ENCODE peak calls at places on chromosomes 1 and 21, in five cellular contexts. One of them, this sample, is unnamed.

GRCh38 chr1:167627865-167628641 is 2.0 kb upstream of the RCSD1 start:
- DNase-seq in HepG2: peak
- DNase-seq in GM12878: peak
- DNase-seq in H1: no peak
- DNase-seq in A549: no peak
- DNase-seq in this sample: peak

GRCh38 chr1:20834780-20835179 is 47.7 kb upstream of the HP1BP3 start:
- DNase-seq in HepG2: no peak
- DNase-seq in A549: no peak
- DNase-seq in GM12878: no peak
- DNase-seq in H1: no peak
- DNase-seq in this sample: no peak

GRCh38 chr1:18957136-18957521 is 653 bp upstream of the IFFO2 start:
- DNase-seq in H1: no peak
- DNase-seq in HepG2: no peak
- DNase-seq in A549: no peak
- DNase-seq in GM12878: no peak
- DNase-seq in this sample: no peak

GRCh38 chr21:35478096-35479080 is 429.3 kb upstream of the RUNX1 start:
- DNase-seq in A549: no peak
- DNase-seq in H1: no peak
- DNase-seq in GM12878: no peak
- DNase-seq in HepG2: no peak
- DNase-seq in this sample: no peak

GRCh38 chr1:35600593-35600992 is 27.5 kb downstream of the TFAP2E start:
- DNase-seq in H1: no peak
- DNase-seq in GM12878: no peak
- DNase-seq in A549: no peak
- DNase-seq in HepG2: no peak
- DNase-seq in this sample: no peak

GRCh38 chr1:171251042-171251740 is 2.9 kb downstream of the FMO1 start:
- DNase-seq in GM12878: no peak
- DNase-seq in H1: no peak
- DNase-seq in HepG2: no peak
- DNase-seq in A549: no peak
- DNase-seq in this sample: no peak

GRCh38 chr1:30379684-30380624 is 343.4 kb downstream of the MATN1 start:
- DNase-seq in H1: no peak
- DNase-seq in HepG2: peak
- DNase-seq in A549: peak
- DNase-seq in GM12878: peak
- DNase-seq in this sample: peak

GRCh38 chr1:34842952-34843371 is 16.6 kb downstream of the SMIM12 start:
- DNase-seq in A549: no peak
- DNase-seq in H1: no peak
- DNase-seq in GM12878: no peak
- DNase-seq in HepG2: no peak
- DNase-seq in this sample: peak

GRCh38 chr1:188065917-188066316 is 1237.2 kb downstream of the PLA2G4A start:
- DNase-seq in H1: no peak
- DNase-seq in HepG2: no peak
- DNase-seq in A549: no peak
- DNase-seq in GM12878: no peak
- DNase-seq in this sample: no peak

GRCh38 chr1:22281521-22282241 is 138.8 kb upstream of the WNT4 start:
- DNase-seq in GM12878: no peak
- DNase-seq in HepG2: no peak
- DNase-seq in H1: no peak
- DNase-seq in A549: no peak
- DNase-seq in this sample: no peak

GRCh38 chr1:197696372-197696771 is 78.9 kb downstream of the DENND1B start:
- DNase-seq in H1: no peak
- DNase-seq in HepG2: no peak
- DNase-seq in A549: no peak
- DNase-seq in GM12878: no peak
- DNase-seq in this sample: no peak

GRCh38 chr1:24201941-24202440 is 14.9 kb upstream of the IFNLR1 start:
- DNase-seq in HepG2: peak
- DNase-seq in H1: peak
- DNase-seq in A549: peak
- DNase-seq in GM12878: no peak
- DNase-seq in this sample: peak

GRCh38 chr1:24725209-24725651 is 20.0 kb upstream of the CLIC4 start:
- DNase-seq in H1: peak
- DNase-seq in GM12878: no peak
- DNase-seq in HepG2: peak
- DNase-seq in A549: no peak
- DNase-seq in this sample: no peak

DNA sequence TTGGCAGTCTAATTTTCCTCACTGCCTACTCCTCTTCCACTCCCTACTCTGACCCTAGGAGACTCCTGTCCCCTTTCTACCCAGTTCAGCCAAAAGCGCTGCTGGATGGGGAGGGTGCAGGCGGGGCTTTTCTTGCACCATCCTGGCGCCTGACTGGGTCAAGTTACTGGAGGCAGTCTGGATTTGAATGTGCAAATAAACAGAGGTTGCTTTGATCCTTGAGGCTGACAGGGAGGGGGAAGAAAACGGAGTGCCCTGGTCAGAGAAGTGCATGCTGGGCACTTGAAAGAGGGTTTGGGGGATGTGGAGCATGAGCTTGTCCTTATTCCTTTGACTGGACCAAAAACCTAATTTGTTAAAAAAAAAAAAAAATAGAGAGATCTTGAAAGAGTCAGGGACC is 76.8 kb upstream of the SOX13 start:
- DNase-seq in HepG2: peak
- DNase-seq in A549: no peak
- DNase-seq in H1: peak
- DNase-seq in GM12878: no peak
- DNase-seq in this sample: no peak
- TF ChIP-seq HDAC2 in HepG2: no peak
- TF ChIP-seq HDAC2 in A549: no peak
- TF ChIP-seq HDAC2 in H1: no peak
- TF ChIP-seq HDAC2 in GM12878: no peak
- TF ChIP-seq HDAC2 in this sample: no peak

GRCh38 chr1:84367219-84367618 is 31.1 kb upstream of the DNASE2B start:
- DNase-seq in GM12878: no peak
- DNase-seq in HepG2: no peak
- DNase-seq in A549: no peak
- DNase-seq in H1: no peak
- DNase-seq in this sample: no peak

GRCh38 chr1:84365225-84366221 is 32.8 kb upstream of the DNASE2B start:
- DNase-seq in GM12878: no peak
- DNase-seq in HepG2: peak
- DNase-seq in A549: peak
- DNase-seq in H1: no peak
- DNase-seq in this sample: peak

GRCh38 chr1:84363622-84364021 is 34.7 kb upstream of the DNASE2B start:
- DNase-seq in A549: no peak
- DNase-seq in HepG2: no peak
- DNase-seq in H1: no peak
- DNase-seq in GM12878: no peak
- DNase-seq in this sample: no peak

GRCh38 chr1:84368441-84368840 is 29.8 kb upstream of the DNASE2B start:
- DNase-seq in A549: no peak
- DNase-seq in HepG2: no peak
- DNase-seq in H1: no peak
- DNase-seq in GM12878: no peak
- DNase-seq in this sample: no peak

GRCh38 chr1:84366786-84367185 is 31.5 kb upstream of the DNASE2B start:
- DNase-seq in GM12878: no peak
- DNase-seq in A549: no peak
- DNase-seq in HepG2: no peak
- DNase-seq in H1: no peak
- DNase-seq in this sample: no peak
- TF ChIP-seq HDAC2 in GM12878: no peak
- TF ChIP-seq HDAC2 in A549: no peak
- TF ChIP-seq HDAC2 in HepG2: no peak
- TF ChIP-seq HDAC2 in H1: no peak
- TF ChIP-seq HDAC2 in this sample: no peak

GRCh38 chr1:245893025-245893424 is 614.1 kb downstream of the SMYD3 start:
- DNase-seq in H1: no peak
- DNase-seq in GM12878: no peak
- DNase-seq in A549: no peak
- DNase-seq in HepG2: no peak
- DNase-seq in this sample: no peak

GRCh38 chr1:245888809-245889208 is 618.3 kb downstream of the SMYD3 start:
- DNase-seq in GM12878: peak
- DNase-seq in HepG2: peak
- DNase-seq in A549: peak
- DNase-seq in H1: peak
- DNase-seq in this sample: peak
- TF ChIP-seq HDAC2 in GM12878: no peak
- TF ChIP-seq HDAC2 in HepG2: no peak
- TF ChIP-seq HDAC2 in A549: no peak
- TF ChIP-seq HDAC2 in H1: no peak
- TF ChIP-seq HDAC2 in this sample: no peak

GRCh38 chr1:51621161-51621560 is 4.3 kb downstream of the OSBPL9 start:
- DNase-seq in GM12878: no peak
- DNase-seq in A549: no peak
- DNase-seq in HepG2: no peak
- DNase-seq in H1: peak
- DNase-seq in this sample: peak
- TF ChIP-seq HDAC2 in GM12878: no peak
- TF ChIP-seq HDAC2 in A549: no peak
- TF ChIP-seq HDAC2 in HepG2: no peak
- TF ChIP-seq HDAC2 in H1: no peak
- TF ChIP-seq HDAC2 in this sample: no peak

GRCh38 chr21:39788383-39788782 is 43.4 kb downstream of the IGSF5 start:
- DNase-seq in HepG2: peak
- DNase-seq in A549: peak
- DNase-seq in GM12878: no peak
- DNase-seq in H1: peak
- DNase-seq in this sample: peak
- TF ChIP-seq HDAC2 in HepG2: no peak
- TF ChIP-seq HDAC2 in A549: no peak
- TF ChIP-seq HDAC2 in GM12878: no peak
- TF ChIP-seq HDAC2 in H1: no peak
- TF ChIP-seq HDAC2 in this sample: no peak

DNA sequence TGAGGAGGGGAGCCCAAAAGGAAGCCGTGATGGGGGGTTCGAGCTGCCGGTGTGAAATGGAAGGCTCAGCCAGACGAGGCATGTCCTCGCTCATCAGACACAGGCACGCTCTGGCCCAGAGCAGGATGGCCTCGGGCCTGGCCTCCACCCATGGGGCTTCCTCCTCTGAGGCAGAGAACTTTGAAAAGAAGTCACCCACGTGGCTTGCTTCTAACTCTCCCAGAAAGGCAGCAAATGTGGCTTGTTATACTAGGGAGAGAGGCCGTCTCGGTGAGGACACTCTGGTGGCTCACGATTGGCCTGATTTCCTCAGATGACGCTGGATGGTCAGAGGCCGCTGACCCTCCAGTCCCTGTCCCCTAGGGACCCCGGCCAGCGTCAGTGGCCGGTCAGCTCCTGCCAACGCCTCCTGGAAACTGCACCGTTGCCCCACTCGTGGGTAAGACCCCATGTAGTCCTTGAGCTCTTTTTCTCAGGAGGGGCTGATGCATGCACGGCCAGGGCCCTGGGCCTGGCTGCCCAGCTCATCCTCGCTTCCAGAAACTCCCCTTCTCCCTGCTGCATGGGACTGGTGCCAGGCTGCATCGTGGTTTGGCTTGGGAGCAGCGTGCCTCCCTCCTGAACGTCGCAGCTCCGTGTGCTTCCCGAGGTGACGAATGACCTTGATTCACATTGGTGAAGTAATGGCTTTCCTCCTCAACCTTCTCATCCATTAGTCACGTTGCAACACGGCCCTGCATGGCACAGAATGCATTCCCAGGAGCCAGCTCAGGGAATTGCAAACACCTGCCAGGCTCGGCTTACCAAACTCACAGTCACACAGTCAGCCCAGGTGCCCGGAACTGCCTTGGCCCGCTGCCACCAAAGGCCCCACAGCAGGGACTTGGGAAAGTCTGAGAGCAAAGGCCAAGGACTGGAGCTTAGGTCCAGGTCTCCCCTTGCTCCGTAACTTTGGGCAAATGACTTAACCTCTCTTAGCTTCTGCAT is 58.8 kb downstream of the TOMM20 start:
- DNase-seq in H1: no peak
- DNase-seq in HepG2: peak
- DNase-seq in A549: peak
- DNase-seq in GM12878: no peak
- DNase-seq in this sample: no peak
- TF ChIP-seq HDAC2 in H1: no peak
- TF ChIP-seq HDAC2 in HepG2: peak
- TF ChIP-seq HDAC2 in A549: no peak
- TF ChIP-seq HDAC2 in GM12878: no peak
- TF ChIP-seq HDAC2 in this sample: no peak

DNA sequence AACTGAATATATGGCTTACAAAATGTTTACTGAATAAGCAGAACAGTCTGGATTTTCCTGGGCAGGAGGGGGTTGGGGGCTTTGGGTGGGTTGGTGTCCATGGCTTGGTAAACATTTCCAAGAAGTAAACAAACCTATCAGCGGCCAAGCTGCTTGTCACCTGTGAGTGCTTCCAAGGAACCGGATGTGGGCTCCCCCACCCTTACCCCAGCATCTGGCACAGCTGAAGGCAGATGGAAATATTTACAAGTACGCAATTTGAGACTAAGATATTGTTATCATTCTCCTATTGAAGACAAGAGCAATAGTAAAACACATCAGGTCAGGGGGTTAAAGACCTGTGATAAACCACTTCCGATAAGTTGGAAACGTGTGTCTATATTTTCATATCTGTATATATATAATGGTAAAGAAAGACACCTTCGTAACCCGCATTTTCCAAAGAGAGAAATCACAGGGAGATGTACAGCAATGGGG is at the start of gene CLCA1:
- DNase-seq in A549: no peak
- DNase-seq in HepG2: no peak
- DNase-seq in H1: no peak
- DNase-seq in GM12878: no peak
- DNase-seq in this sample: peak
- TF ChIP-seq HDAC2 in A549: no peak
- TF ChIP-seq HDAC2 in HepG2: no peak
- TF ChIP-seq HDAC2 in H1: no peak
- TF ChIP-seq HDAC2 in GM12878: no peak
- TF ChIP-seq HDAC2 in this sample: no peak

DNA sequence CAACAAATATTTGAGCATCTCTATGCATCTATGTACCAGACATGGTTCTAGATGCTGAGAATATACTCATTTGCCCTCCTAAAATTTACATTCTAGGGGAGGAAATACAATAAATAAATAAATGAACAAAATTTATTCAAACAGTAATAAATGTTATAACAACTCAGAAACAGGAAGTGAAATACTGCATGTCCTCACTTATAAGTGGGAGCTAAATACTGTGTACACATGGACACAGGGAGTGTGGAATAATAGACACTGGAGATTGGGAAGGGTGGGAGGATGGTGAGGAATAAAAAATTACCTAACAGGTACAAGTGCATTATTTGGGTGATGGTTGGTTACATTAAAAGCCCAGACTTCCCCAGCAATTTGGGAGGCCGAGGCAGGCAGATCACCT is 4.3 kb downstream of the COA7 start:
- DNase-seq in GM12878: no peak
- DNase-seq in A549: no peak
- DNase-seq in H1: no peak
- DNase-seq in HepG2: no peak
- DNase-seq in this sample: no peak
- TF ChIP-seq HDAC2 in GM12878: no peak
- TF ChIP-seq HDAC2 in A549: no peak
- TF ChIP-seq HDAC2 in H1: no peak
- TF ChIP-seq HDAC2 in HepG2: no peak
- TF ChIP-seq HDAC2 in this sample: no peak